ENCODE peak calls at places on chromosomes 12 and 14, in six cellular contexts. A is BE2C, E is AG09309, U is foreskin fibroblast, Z is H7, K is heart left ventricle. V is an unnamed sample.
A peak's percentile ranks its signal among the peaks of the same experiment; 100 is the strongest.

GRCh38 chr12:42958271-42958674 is 368.7 kb upstream of the PRICKLE1 start:
- DNase-seq in A (peak; percentile 47), E (no peak), U (no peak), Z (no peak), K (peak; percentile 24), V (no peak)

GRCh38 chr12:20339060-20339459 is 29.3 kb upstream of the PDE3A start:
- DNase-seq in A (no peak), E (no peak), U (no peak), Z (no peak), K (no peak), V (no peak)

GRCh38 chr12:27096420-27096819 is 14.0 kb upstream of the C12orf71 start:
- DNase-seq in A (no peak), E (no peak), U (peak; percentile 23), Z (no peak), K (no peak), V (no peak)

GRCh38 chr12:64682572-64683277 is 72.4 kb downstream of the RASSF3 start:
- DNase-seq in A (peak; percentile 69), E (peak; percentile 44), U (peak; percentile 79), Z (peak; percentile 68), K (peak; percentile 76), V (peak; percentile 59)

GRCh38 chr14:26729851-26730250 is 132.0 kb upstream of the NOVA1 start:
- DNase-seq in A (no peak), E (no peak), U (peak; percentile 84), Z (no peak), K (no peak), V (no peak)

GRCh38 chr14:33184587-33184986 is 245.9 kb downstream of the NPAS3 start:
- DNase-seq in A (peak; percentile 25), E (no peak), U (peak; percentile 1), Z (no peak), K (no peak), V (no peak)

GRCh38 chr12:46389130-46389616 is 16.6 kb upstream of the SLC38A2 start:
- DNase-seq in A (no peak), E (peak; percentile 99), U (peak; percentile 96), Z (no peak), K (no peak), V (no peak)

GRCh38 chr12:131796754-131797587 is 31.2 kb upstream of the MMP17 start:
- DNase-seq in A (no peak), E (no peak), U (no peak), Z (peak; percentile 85), K (no peak), V (no peak)

GRCh38 chr14:90301580-90302181 is 30.1 kb downstream of the NRDE2 start:
- DNase-seq in A (no peak), E (peak; percentile 39), U (peak; percentile 82), Z (no peak), K (no peak), V (no peak)

GRCh38 chr12:64864319-64864718 is 39.9 kb downstream of the TBC1D30 start:
- DNase-seq in A (no peak), E (no peak), U (no peak), Z (no peak), K (no peak), V (no peak)

GRCh38 chr12:67057072-67057471 is 212.1 kb upstream of the CAND1 start:
- DNase-seq in A (no peak), E (no peak), U (no peak), Z (no peak), K (no peak), V (no peak)

GRCh38 chr14:51095854-51096823 is 1.2 kb upstream of the TRIM9 start:
- DNase-seq in A (peak; percentile 42), E (no peak), U (peak; percentile 79), Z (no peak), K (no peak), V (peak; percentile 56)

GRCh38 chr14:51488569-51489220 is 163.0 kb upstream of the FRMD6 start:
- DNase-seq in A (no peak), E (no peak), U (peak; percentile 31), Z (no peak), K (no peak), V (no peak)

GRCh38 chr12:112124918-112125249 is 476 bp upstream of the TRAFD1 start:
- DNase-seq in A (no peak), E (no peak), U (no peak), Z (no peak), K (no peak), V (no peak)

GRCh38 chr12:24911284-24911791 is 37.6 kb downstream of the BCAT1 start:
- DNase-seq in A (no peak), E (no peak), U (peak; percentile 87), Z (no peak), K (no peak), V (no peak)

GRCh38 chr14:69643430-69644200 is 32.2 kb downstream of the SUSD6 start:
- DNase-seq in A (no peak), E (no peak), U (peak; percentile 63), Z (no peak), K (peak; percentile 51), V (no peak)

GRCh38 chr14:36418937-36419336 is 98.5 kb upstream of the MBIP start:
- DNase-seq in A (no peak), E (no peak), U (no peak), Z (no peak), K (no peak), V (no peak)

GRCh38 chr12:109098671-109099070 is 1.3 kb downstream of the UNG start:
- DNase-seq in A (no peak), E (no peak), U (peak; percentile 35), Z (peak; percentile 24), K (no peak), V (no peak)

GRCh38 chr14:65817011-65817410 is 404.5 kb downstream of the FUT8 start:
- DNase-seq in A (no peak), E (no peak), U (no peak), Z (no peak), K (no peak), V (no peak)

GRCh38 chr12:121120989-121121755 is 11.5 kb upstream of the P2RX7 start:
- DNase-seq in A (no peak), E (no peak), U (no peak), Z (no peak), K (no peak), V (no peak)

GRCh38 chr12:93380480-93381121 is 2.9 kb downstream of the NUDT4 start:
- DNase-seq in A (peak; percentile 12), E (no peak), U (peak; percentile 44), Z (no peak), K (no peak), V (peak; percentile 54)

GRCh38 chr12:68406134-68406576 is 74.0 kb upstream of the MDM1 start:
- DNase-seq in A (no peak), E (peak; percentile 70), U (peak; percentile 94), Z (peak; percentile 69), K (peak; percentile 94), V (no peak)
- H3K4me3 ChIP-seq in A (no peak overlapping the region), E (no peak overlapping the region), U (no peak overlapping the region), Z (no peak overlapping the region), K (no peak overlapping the region), V (no peak overlapping the region)

GRCh38 chr14:99035712-99036593 is 236.0 kb downstream of the BCL11B start:
- DNase-seq in A (no peak), E (peak; percentile 88), U (peak; percentile 66), Z (peak; percentile 91), K (peak; percentile 64), V (no peak)
- H3K4me3 ChIP-seq in A (no peak overlapping the region), E (no peak overlapping the region), U (peak overlapping the region; percentile 24), Z (no peak overlapping the region), K (no peak overlapping the region), V (no peak overlapping the region)

DNA sequence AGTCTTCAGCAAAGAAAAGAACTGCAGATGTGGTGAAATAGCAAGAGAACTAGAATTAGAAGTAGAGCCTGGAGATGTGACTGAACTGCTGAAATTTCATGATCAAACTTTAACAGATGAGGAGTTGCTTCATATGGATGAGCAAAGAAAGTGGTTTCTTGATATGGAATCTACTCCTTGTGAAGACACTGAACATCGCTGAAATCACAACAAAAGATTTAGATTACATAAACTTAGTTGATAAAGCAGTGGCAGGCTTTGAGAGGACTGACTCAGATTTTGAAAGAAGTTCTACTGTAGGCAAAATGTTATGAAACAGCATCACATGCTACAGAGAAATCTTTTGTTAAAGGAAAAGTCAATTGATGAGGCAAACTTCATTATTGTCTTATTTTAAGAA is 175.0 kb downstream of the KIF21A start:
- DNase-seq in A (no peak), E (no peak), U (no peak), Z (no peak), K (no peak), V (no peak)
- H3K4me3 ChIP-seq in A (no peak overlapping the region), E (no peak overlapping the region), U (no peak overlapping the region), Z (no peak overlapping the region), K (no peak overlapping the region), V (no peak overlapping the region)

GRCh38 chr12:31390991-31391390 is 65.0 kb upstream of the SINHCAF start:
- DNase-seq in A (no peak), E (no peak), U (no peak), Z (no peak), K (no peak), V (no peak)

GRCh38 chr12:31387466-31387865 is 61.5 kb upstream of the SINHCAF start:
- DNase-seq in A (no peak), E (no peak), U (no peak), Z (no peak), K (no peak), V (no peak)

GRCh38 chr12:31388713-31389112 is 62.8 kb upstream of the SINHCAF start:
- DNase-seq in A (no peak), E (no peak), U (no peak), Z (no peak), K (no peak), V (no peak)

GRCh38 chr12:31386364-31386777 is 60.4 kb upstream of the SINHCAF start:
- DNase-seq in A (no peak), E (no peak), U (no peak), Z (peak; percentile 82), K (no peak), V (peak; percentile 94)

GRCh38 chr12:31387011-31387410 is 61.1 kb upstream of the SINHCAF start:
- DNase-seq in A (no peak), E (no peak), U (no peak), Z (peak; percentile 40), K (no peak), V (peak; percentile 68)
- H3K4me3 ChIP-seq in A (no peak overlapping the region), E (no peak overlapping the region), U (no peak overlapping the region), Z (no peak overlapping the region), K (no peak overlapping the region), V (peak overlapping the region; percentile 0)

GRCh38 chr14:54711812-54712211 is 144.9 kb downstream of the SAMD4A start:
- DNase-seq in A (no peak), E (no peak), U (no peak), Z (no peak), K (no peak), V (no peak)

GRCh38 chr14:54713364-54713763 is 146.4 kb downstream of the SAMD4A start:
- DNase-seq in A (no peak), E (no peak), U (peak; percentile 50), Z (no peak), K (no peak), V (no peak)

GRCh38 chr14:54709867-54710266 is 142.9 kb downstream of the SAMD4A start:
- DNase-seq in A (no peak), E (no peak), U (no peak), Z (no peak), K (no peak), V (no peak)

GRCh38 chr14:54711312-54711711 is 144.4 kb downstream of the SAMD4A start:
- DNase-seq in A (no peak), E (no peak), U (no peak), Z (no peak), K (no peak), V (no peak)

GRCh38 chr14:54712371-54712998 is 145.6 kb downstream of the SAMD4A start:
- DNase-seq in A (no peak), E (no peak), U (peak; percentile 81), Z (no peak), K (no peak), V (no peak)
- H3K4me3 ChIP-seq in A (no peak overlapping the region), E (no peak overlapping the region), U (no peak overlapping the region), Z (no peak overlapping the region), K (no peak overlapping the region), V (no peak overlapping the region)

GRCh38 chr14:56196274-56196673 is 78.1 kb downstream of the PELI2 start:
- DNase-seq in A (no peak), E (peak; percentile 29), U (peak; percentile 75), Z (no peak), K (no peak), V (no peak)
- H3K4me3 ChIP-seq in A (no peak overlapping the region), E (no peak overlapping the region), U (no peak overlapping the region), Z (no peak overlapping the region), K (no peak overlapping the region), V (no peak overlapping the region)